ENCODE peak calls at places on chromosomes 5 and 9, in four cellular contexts. P is H1, E is K562, N is GM12878. H is an unnamed sample.

GRCh38 chr9:105004466-105005090 is 76.6 kb upstream of the ABCA1 start:
- DNase-seq in P (no peak), E (no peak), N (no peak), H (no peak)

GRCh38 chr5:14908195-14908594 is 36.6 kb upstream of the ANKH start:
- DNase-seq in P (no peak), E (no peak), N (no peak), H (peak; percentile 23)

GRCh38 chr5:164475339-164475977 is 970.0 kb downstream of the MAT2B start:
- DNase-seq in P (no peak), E (peak; percentile 18), N (no peak), H (peak; percentile 56)

GRCh38 chr9:120723547-120723946 is 9.3 kb upstream of the MEGF9 start:
- DNase-seq in P (no peak), E (no peak), N (no peak), H (peak; percentile 91)

GRCh38 chr5:40600383-40600782 is 79.3 kb upstream of the PTGER4 start:
- DNase-seq in P (no peak), E (no peak), N (no peak), H (no peak)

GRCh38 chr5:94188725-94189124 is 429.7 kb downstream of the KIAA0825 start:
- DNase-seq in P (no peak), E (no peak), N (no peak), H (no peak)

GRCh38 chr5:69450116-69450515 is 35.2 kb downstream of the MARVELD2 start:
- DNase-seq in P (no peak), E (no peak), N (no peak), H (peak; percentile 96)

GRCh38 chr5:20559845-20560244 is 571.8 kb upstream of the CDH18 start:
- DNase-seq in P (no peak), E (no peak), N (no peak), H (no peak)

GRCh38 chr9:27673626-27674025 is 100.3 kb upstream of the C9orf72 start:
- DNase-seq in P (no peak), E (no peak), N (no peak), H (no peak)

GRCh38 chr9:120928720-120929389 is 2.3 kb upstream of the TRAF1 start:
- DNase-seq in P (peak; percentile 85), E (no peak), N (no peak), H (no peak)

GRCh38 chr5:174972291-174972690 is 247.9 kb downstream of the MSX2 start:
- DNase-seq in P (no peak), E (no peak), N (no peak), H (no peak)

GRCh38 chr5:71883745-71884103 is 164.6 kb downstream of the CARTPT start:
- DNase-seq in P (no peak), E (no peak), N (no peak), H (no peak)

GRCh38 chr9:103242025-103242424 is 246.9 kb downstream of the CYLC2 start:
- DNase-seq in P (no peak), E (no peak), N (no peak), H (no peak)

GRCh38 chr9:92617951-92618510 is 51.9 kb downstream of the IPPK start:
- DNase-seq in P (no peak), E (no peak), N (no peak), H (no peak)

GRCh38 chr9:123059472-123060220 is 26.2 kb downstream of the GPR21 start:
- DNase-seq in P (no peak), E (no peak), N (no peak), H (no peak)

GRCh38 chr5:56124885-56125250 is 108.3 kb downstream of the ANKRD55 start:
- DNase-seq in P (no peak), E (no peak), N (no peak), H (no peak)

GRCh38 chr9:131238402-131239021 is 37.8 kb downstream of the FAM78A start:
- DNase-seq in P (no peak), E (no peak), N (no peak), H (peak; percentile 56)

GRCh38 chr5:133918731-133919130 is 49.7 kb downstream of the C5orf15 start:
- DNase-seq in P (no peak), E (no peak), N (no peak), H (no peak)

GRCh38 chr5:133921069-133921468 is 47.4 kb downstream of the C5orf15 start:
- DNase-seq in P (no peak), E (no peak), N (no peak), H (no peak)

GRCh38 chr5:133918316-133918715 is 50.1 kb downstream of the C5orf15 start:
- DNase-seq in P (no peak), E (no peak), N (no peak), H (no peak)

GRCh38 chr5:133916914-133917313 is 51.5 kb downstream of the C5orf15 start:
- DNase-seq in P (no peak), E (no peak), N (no peak), H (no peak)

DNA sequence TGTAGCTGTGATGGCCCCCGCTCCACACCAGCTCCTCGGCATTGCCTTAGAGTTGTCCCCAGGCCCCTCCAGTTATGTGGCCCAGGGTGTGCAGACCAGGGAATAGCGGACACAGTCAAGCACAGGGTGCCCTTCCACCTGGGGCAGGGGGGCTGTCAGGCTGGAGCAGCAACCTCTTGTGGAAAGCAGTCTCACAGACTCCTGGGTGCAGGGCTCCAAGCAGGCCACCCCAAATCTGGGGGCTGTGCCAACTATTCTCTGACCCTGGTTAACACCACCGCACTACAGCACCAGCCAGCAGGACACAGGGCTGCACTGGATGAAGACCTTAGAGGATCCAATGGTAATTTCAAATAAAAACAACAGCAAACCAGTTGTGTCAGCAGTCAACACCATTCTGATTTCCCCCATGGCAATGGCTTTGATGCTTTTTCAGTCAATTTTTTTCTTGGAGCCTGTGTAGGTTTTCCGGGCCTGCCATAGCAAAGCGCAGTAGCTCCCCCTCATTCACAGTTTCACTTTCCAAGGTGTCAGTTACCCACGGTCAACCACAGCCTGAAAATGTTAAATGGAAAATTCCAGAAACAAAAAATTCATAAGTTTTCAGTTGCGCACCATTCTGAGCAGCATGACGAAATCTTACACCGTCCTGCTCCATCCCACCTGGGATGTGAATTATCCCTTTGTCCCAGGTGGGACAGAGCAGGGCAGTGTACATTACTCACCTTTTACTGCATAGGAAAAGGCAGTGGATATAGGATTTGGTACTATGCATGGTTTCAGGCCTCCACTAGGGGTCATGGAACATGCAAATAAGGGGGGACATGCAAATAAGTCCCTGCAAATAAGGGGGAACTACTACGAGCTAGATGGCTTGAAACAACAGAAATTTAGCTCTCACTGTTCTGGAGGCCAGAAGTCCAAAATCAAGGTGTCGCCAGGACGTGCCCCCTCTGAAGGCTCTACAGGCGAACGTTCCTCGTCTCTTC is 49.0 kb downstream of the C5orf15 start:
- DNase-seq in P (no peak), E (no peak), N (no peak), H (no peak)
- TF ChIP-seq CHD1 in P (no peak), E (no peak), N (no peak), H (no peak)

GRCh38 chr5:177456591-177456964 is 10.0 kb downstream of the PRR7 start:
- DNase-seq in P (no peak), E (no peak), N (no peak), H (no peak)
- H3K4me3 ChIP-seq in P (peak overlapping the region; percentile 17), E (no peak overlapping the region), N (no peak overlapping the region), H (no peak overlapping the region)

GRCh38 chr9:38038307-38039089 is 30.5 kb downstream of the SHB start:
- DNase-seq in P (no peak), E (peak; percentile 70), N (no peak), H (no peak)

GRCh38 chr9:38033956-38034355 is 35.1 kb downstream of the SHB start:
- DNase-seq in P (no peak), E (no peak), N (no peak), H (no peak)

GRCh38 chr9:38037981-38038306 is 31.1 kb downstream of the SHB start:
- DNase-seq in P (no peak), E (no peak), N (no peak), H (no peak)

GRCh38 chr9:38035873-38036272 is 33.2 kb downstream of the SHB start:
- DNase-seq in P (no peak), E (peak; percentile 32), N (no peak), H (peak; percentile 90)

GRCh38 chr9:38036359-38037084 is 32.5 kb downstream of the SHB start:
- DNase-seq in P (no peak), E (peak; percentile 75), N (no peak), H (peak; percentile 67)
- TF ChIP-seq CHD1 in P (no peak), E (no peak), N (no peak), H (no peak)

GRCh38 chr5:170257370-170257769 is 24.6 kb downstream of the C5orf58 start:
- DNase-seq in P (no peak), E (no peak), N (no peak), H (no peak)

GRCh38 chr5:170265527-170265926 is 32.0 kb downstream of the LCP2 start:
- DNase-seq in P (peak; percentile 43), E (peak; percentile 31), N (no peak), H (no peak)

GRCh38 chr5:170263906-170264305 is 31.1 kb downstream of the C5orf58 start:
- DNase-seq in P (no peak), E (no peak), N (no peak), H (no peak)

GRCh38 chr5:170266570-170267379 is 30.8 kb downstream of the LCP2 start:
- DNase-seq in P (peak; percentile 43), E (no peak), N (no peak), H (no peak)

GRCh38 chr5:170262061-170262764 is 29.4 kb downstream of the C5orf58 start:
- DNase-seq in P (no peak), E (no peak), N (no peak), H (no peak)
- H3K4me3 ChIP-seq in P (no peak overlapping the region), E (no peak overlapping the region), N (no peak overlapping the region), H (no peak overlapping the region)

DNA sequence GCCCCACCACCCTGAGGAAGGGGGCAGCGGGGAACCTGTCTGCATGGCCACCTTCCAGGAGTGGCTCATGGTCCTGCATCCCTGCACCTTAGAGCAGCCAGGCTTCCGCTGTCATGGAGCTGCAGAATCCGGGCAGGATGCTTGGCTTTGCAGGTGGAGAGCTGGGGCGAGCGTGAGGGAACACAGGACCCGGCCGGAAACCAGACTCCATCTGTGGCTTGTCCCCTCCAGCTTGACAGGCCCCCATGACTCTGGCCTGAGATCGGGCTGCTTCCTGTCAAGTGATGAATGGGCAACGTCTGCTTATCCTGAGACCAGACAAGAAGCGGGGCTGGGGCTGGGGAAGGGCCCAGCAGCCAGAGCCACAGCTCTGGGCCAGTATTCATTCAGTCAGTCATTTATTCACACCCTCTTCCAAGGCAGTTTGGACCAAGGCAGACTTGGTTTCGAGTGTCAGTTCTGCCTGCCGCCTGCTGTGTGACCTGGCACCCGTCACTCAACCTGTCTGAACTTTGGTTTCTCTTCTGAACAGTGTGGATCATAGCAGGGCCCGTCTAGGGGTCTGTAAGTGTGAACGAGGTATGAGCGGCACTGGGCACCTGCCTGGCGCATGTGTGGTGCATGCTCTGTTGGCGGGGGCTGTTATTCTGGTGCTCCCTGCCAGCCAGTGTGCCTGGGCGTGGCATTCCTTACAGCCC is 37.5 kb downstream of the NEK6 start:
- DNase-seq in P (no peak), E (no peak), N (no peak), H (no peak)
- TF ChIP-seq CHD1 in P (no peak), E (no peak), N (no peak), H (no peak)

GRCh38 chr9:79257671-79258410 is 313.9 kb upstream of the TLE4 start:
- DNase-seq in P (no peak), E (no peak), N (no peak), H (no peak)
- H3K4me3 ChIP-seq in P (no peak overlapping the region), E (no peak overlapping the region), N (no peak overlapping the region), H (no peak overlapping the region)

GRCh38 chr5:74947961-74948613 is 81.9 kb upstream of the FAM169A start:
- DNase-seq in P (no peak), E (no peak), N (no peak), H (peak; percentile 72)
- TF ChIP-seq CHD1 in P (no peak), E (no peak), N (no peak), H (no peak)

GRCh38 chr5:59586811-59587340 is 306.6 kb downstream of the PDE4D start:
- DNase-seq in P (no peak), E (no peak), N (no peak), H (no peak)
- H3K4me3 ChIP-seq in P (no peak overlapping the region), E (no peak overlapping the region), N (no peak overlapping the region), H (no peak overlapping the region)

H was measured in IMR-90.